ENCODE peak calls at places on chromosomes 2 and 18, in seven cellular contexts. E is mucosa of descending colon, P is mesendoderm, V is body of pancreas, H is HepG2, Z is A549, W is cardiac muscle cell. T is an unnamed sample. For H3K4me1, the result is how much of the 10 kb centered on the place peaks cover.

GRCh38 chr18:42798606-42799005 is 316.9 kb downstream of the RIT2 start:
- DNase-seq in H (no peak), E (no peak), Z (no peak), P (peak), W (no peak), V (no peak), T (no peak)

GRCh38 chr2:98882368-98882767 is 53.7 kb downstream of the CRACDL start:
- DNase-seq in H (no peak), V (no peak), W (no peak), E (no peak), Z (no peak), P (no peak), T (no peak)

GRCh38 chr18:24443870-24444269 is 16.6 kb upstream of the HRH4 start:
- DNase-seq in V (no peak), W (no peak), P (no peak), E (no peak), H (no peak), Z (no peak), T (no peak)

GRCh38 chr2:203040966-203041521 is 26.4 kb downstream of the NBEAL1 start:
- DNase-seq in W (no peak), V (no peak), H (peak), E (no peak), P (no peak), Z (no peak), T (no peak)

GRCh38 chr18:2218101-2218500 is 353.2 kb downstream of the METTL4 start:
- DNase-seq in P (no peak), E (no peak), H (no peak), V (no peak), Z (no peak), W (no peak), T (no peak)

GRCh38 chr2:18924905-18925691 is 335.7 kb upstream of the NT5C1B start:
- DNase-seq in E (no peak), Z (no peak), P (peak), W (no peak), H (no peak), V (no peak), T (no peak)

GRCh38 chr2:51013060-51013746 is 18.7 kb downstream of the NRXN1 start:
- DNase-seq in E (peak), P (peak), W (peak), Z (no peak), V (peak), H (peak), T (peak)

GRCh38 chr2:12314119-12314735 is 402.5 kb upstream of the TRIB2 start:
- DNase-seq in H (no peak), E (no peak), Z (no peak), P (no peak), W (no peak), V (no peak), T (no peak)

GRCh38 chr2:85444629-85445028 is 26.1 kb downstream of the SH2D6 start:
- DNase-seq in H (no peak), W (no peak), V (no peak), Z (no peak), E (no peak), P (no peak), T (no peak)

GRCh38 chr2:100509066-100509465 is 38.8 kb downstream of the NMS start:
- DNase-seq in H (no peak), Z (no peak), V (no peak), E (no peak), P (no peak), W (no peak), T (no peak)

GRCh38 chr2:189506514-189506976 is 65.3 kb downstream of the WDR75 start:
- DNase-seq in Z (no peak), E (no peak), V (no peak), H (peak), W (peak), P (peak), T (no peak)

GRCh38 chr2:210912779-210913178 is 356.4 kb downstream of the CPS1 start:
- DNase-seq in P (no peak), V (no peak), E (no peak), Z (no peak), W (no peak), H (no peak), T (no peak)

GRCh38 chr18:14971461-14972185 is 223.7 kb downstream of the ANKRD30B start:
- DNase-seq in V (no peak), W (no peak), H (no peak), P (no peak), E (no peak), Z (no peak), T (no peak)

GRCh38 chr2:109217362-109218086 is 88.5 kb downstream of the SH3RF3 start:
- DNase-seq in W (no peak), Z (no peak), H (no peak), E (no peak), V (no peak), P (no peak), T (no peak)

GRCh38 chr2:217293607-217294006 is 433.7 kb upstream of the TNP1 start:
- DNase-seq in E (no peak), Z (no peak), H (no peak), W (no peak), V (no peak), P (no peak), T (no peak)

GRCh38 chr18:34493566-34494358 is 216.3 kb upstream of the DTNA start:
- DNase-seq in Z (no peak), P (peak), W (peak), H (peak), V (peak), E (peak), T (peak)

GRCh38 chr18:69885381-69885780 is 62.3 kb downstream of the CD226 start:
- DNase-seq in H (no peak), P (no peak), Z (no peak), E (no peak), V (no peak), W (no peak), T (no peak)

GRCh38 chr18:63986885-63987284 is 17.0 kb downstream of the SERPINB8 start:
- DNase-seq in W (peak), Z (no peak), V (no peak), H (no peak), P (no peak), E (no peak), T (no peak)

GRCh38 chr2:16728742-16729141 is 63.1 kb upstream of the CYRIA start:
- DNase-seq in H (no peak), E (no peak), P (no peak), V (no peak), Z (no peak), W (no peak), T (no peak)

GRCh38 chr2:104862061-104862941 is 8.4 kb downstream of the POU3F3 start:
- DNase-seq in P (peak), W (peak), E (no peak), H (no peak), Z (no peak), V (no peak), T (no peak)

GRCh38 chr2:32864761-32865160 is 82.0 kb upstream of the LTBP1 start:
- DNase-seq in H (no peak), V (no peak), P (no peak), Z (no peak), W (no peak), E (no peak), T (no peak)

GRCh38 chr2:44455877-44456276 is 94.1 kb downstream of the CAMKMT start:
- DNase-seq in W (no peak), H (no peak), P (no peak), Z (no peak), V (no peak), E (no peak), T (no peak)

GRCh38 chr2:44452184-44452583 is 90.4 kb downstream of the CAMKMT start:
- DNase-seq in V (no peak), Z (no peak), E (no peak), P (no peak), H (no peak), W (no peak), T (no peak)

GRCh38 chr2:44453289-44453688 is 91.5 kb downstream of the CAMKMT start:
- DNase-seq in V (no peak), P (no peak), H (no peak), W (no peak), E (no peak), Z (no peak), T (no peak)

GRCh38 chr2:44459754-44460153 is 98.0 kb downstream of the CAMKMT start:
- DNase-seq in Z (no peak), H (no peak), P (peak), V (no peak), E (no peak), W (peak), T (no peak)

DNA sequence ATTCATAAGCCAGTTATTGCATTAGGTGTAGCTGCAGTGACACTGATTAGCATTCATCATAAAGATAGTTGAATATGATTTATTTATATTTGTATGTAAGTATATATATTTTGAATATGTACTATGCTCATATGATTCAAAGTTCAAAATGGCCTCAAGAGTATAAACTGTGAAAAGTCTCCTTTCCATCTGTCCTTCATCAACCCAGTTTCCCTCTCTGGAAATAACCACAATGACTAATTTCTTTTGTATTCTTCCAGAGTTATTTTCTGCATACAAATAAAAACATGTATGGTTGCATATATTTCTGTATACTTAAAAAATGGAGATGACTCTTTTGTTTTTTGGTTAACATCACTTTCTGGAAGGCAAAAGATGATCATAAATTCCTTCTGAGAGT is 95.2 kb downstream of the CAMKMT start:
- DNase-seq in E (no peak), P (no peak), V (no peak), Z (no peak), W (no peak), H (no peak), T (no peak)
- H3K4me1 ChIP-seq in E (under half), P (under half), V (under half), Z (under half), W (under half), H (under half), T (under half)

DNA sequence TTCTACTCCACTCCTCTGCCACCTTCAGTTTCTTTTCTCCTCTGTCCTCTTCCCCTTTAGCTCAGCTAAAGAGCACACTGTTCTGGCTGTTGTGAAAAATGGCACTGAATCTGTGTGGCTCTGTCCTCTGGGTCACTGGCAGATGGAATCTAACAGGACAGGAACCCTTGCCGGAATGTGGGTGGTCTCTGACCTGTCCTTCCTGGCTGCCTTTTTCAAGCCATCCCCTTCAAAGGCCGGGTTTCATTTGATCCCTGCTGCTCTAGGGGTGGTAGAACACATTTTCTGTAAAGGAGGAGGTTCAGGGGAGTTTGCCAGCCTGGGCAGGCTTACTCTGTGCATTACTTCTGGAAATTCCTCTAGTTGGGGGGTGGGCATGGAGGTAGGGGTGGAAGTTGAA is 29.9 kb downstream of the MTCL1 start:
- DNase-seq in H (peak), P (no peak), W (no peak), E (no peak), V (no peak), Z (no peak), T (no peak)
- H3K4me1 ChIP-seq in H (under half), P (under half), W (under half), E (under half), V (under half), Z (half or more), T (under half)

DNA sequence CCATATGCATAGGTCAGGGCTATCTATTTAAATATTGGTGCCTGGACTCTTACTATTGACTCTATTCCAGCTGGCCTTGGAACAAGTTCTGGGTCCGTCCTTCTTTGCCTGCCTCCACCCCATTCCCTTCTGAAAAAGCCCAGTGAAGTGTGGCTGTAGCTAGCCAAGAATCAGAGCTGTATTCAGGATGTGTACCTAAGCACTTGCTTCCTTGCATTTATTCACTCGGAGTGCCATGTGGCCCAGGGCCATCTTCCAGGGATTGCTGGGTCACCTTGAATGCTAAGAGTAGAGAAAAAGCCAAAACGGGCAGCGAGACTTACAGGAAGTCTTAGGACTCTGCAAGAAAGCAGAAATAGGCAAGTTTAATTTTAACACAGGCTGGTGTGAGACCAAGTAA is 4.0 kb downstream of the ITGA6 start:
- DNase-seq in Z (no peak), V (peak), E (peak), H (no peak), P (no peak), W (no peak), T (peak)
- H3K4me1 ChIP-seq in Z (under half), V (half or more), E (half or more), H (half or more), P (under half), W (under half), T (half or more)

GRCh38 chr2:233063976-233064411 is 3.9 kb downstream of the INPP5D start:
- DNase-seq in P (no peak), V (no peak), E (no peak), W (no peak), H (peak), Z (no peak), T (no peak)
- H3K4me1 ChIP-seq in P (under half), V (under half), E (under half), W (under half), H (half or more), Z (under half), T (half or more)

GRCh38 chr2:70122470-70122869 is 35.2 kb downstream of the PCBP1 start:
- DNase-seq in H (no peak), E (no peak), Z (no peak), P (no peak), V (no peak), W (no peak), T (no peak)

GRCh38 chr2:70118798-70119454 is 31.6 kb downstream of the PCBP1 start:
- DNase-seq in Z (no peak), P (peak), V (no peak), E (no peak), H (peak), W (peak), T (no peak)

GRCh38 chr2:70123051-70123828 is 36.0 kb downstream of the PCBP1 start:
- DNase-seq in W (peak), V (peak), E (peak), H (no peak), P (peak), Z (no peak), T (no peak)

GRCh38 chr2:70123829-70124117 is 36.5 kb downstream of the PCBP1 start:
- DNase-seq in W (no peak), H (no peak), Z (no peak), E (no peak), V (no peak), P (no peak), T (no peak)

GRCh38 chr2:70121627-70122372 is 34.5 kb downstream of the PCBP1 start:
- DNase-seq in Z (no peak), P (no peak), E (no peak), W (no peak), H (peak), V (no peak), T (no peak)
- H3K4me1 ChIP-seq in Z (under half), P (under half), E (under half), W (under half), H (half or more), V (under half), T (under half)